ENCODE peak calls at places on chromosomes 16 and 17, in eight cellular contexts. C is heart left ventricle, D is NB4, X is Peyer's patch, G is IMR-90, A is body of pancreas, U is suprapubic skin, R is HCT116. N is an unnamed sample.

GRCh38 chr16:73050115-73051099 is 2.5 kb upstream of the ZFHX3 start:
- DNase-seq in U (no peak), A (no peak), D (no peak), C (no peak), X (no peak), R (no peak), G (no peak), N (no peak)

GRCh38 chr17:49600949-49601348 is 25.3 kb downstream of the NXPH3 start:
- DNase-seq in R (no peak), X (no peak), U (no peak), A (no peak), D (no peak), C (no peak), G (no peak), N (no peak)

GRCh38 chr16:65126845-65127624 is 5.2 kb upstream of the CDH11 start:
- DNase-seq in G (no peak), X (no peak), A (no peak), C (no peak), R (no peak), D (no peak), U (no peak), N (no peak)

GRCh38 chr17:39854909-39855308 is 9.2 kb downstream of the IKZF3 start:
- DNase-seq in G (no peak), D (no peak), C (no peak), U (no peak), X (no peak), R (no peak), A (no peak), N (no peak)

GRCh38 chr16:50195276-50195675 is 42.2 kb downstream of the TENT4B start:
- DNase-seq in G (peak; percentile 72), U (no peak), A (no peak), R (no peak), D (no peak), X (no peak), C (no peak), N (no peak)

GRCh38 chr17:27422601-27423000 is 33.6 kb upstream of the KSR1 start:
- DNase-seq in R (no peak), X (no peak), C (no peak), U (no peak), A (no peak), G (no peak), D (no peak), N (no peak)

GRCh38 chr17:64200080-64201042 is 62.7 kb downstream of the TEX2 start:
- DNase-seq in C (no peak), G (peak; percentile 67), U (no peak), R (no peak), X (no peak), D (no peak), A (no peak), N (no peak)

GRCh38 chr17:69717214-69717613 is 302.7 kb downstream of the MAP2K6 start:
- DNase-seq in G (no peak), U (no peak), R (no peak), C (no peak), X (no peak), D (no peak), A (no peak), N (no peak)

GRCh38 chr16:19559242-19559910 is 3.9 kb downstream of the VPS35L start:
- DNase-seq in R (peak; percentile 51), U (no peak), G (peak; percentile 69), C (no peak), A (no peak), X (no peak), D (peak; percentile 63), N (peak; percentile 82)

GRCh38 chr17:61500287-61500686 is 48.1 kb downstream of the TBX4 start:
- DNase-seq in C (no peak), G (no peak), A (no peak), R (no peak), U (no peak), X (no peak), D (no peak), N (no peak)

GRCh38 chr17:2704031-2704889 is 7.3 kb downstream of the CLUH start:
- DNase-seq in R (no peak), D (no peak), A (no peak), G (no peak), U (peak; percentile 60), C (peak; percentile 74), X (no peak), N (no peak)

GRCh38 chr17:75125984-75126383 is 5.6 kb downstream of the NT5C start:
- DNase-seq in D (no peak), G (no peak), X (no peak), R (no peak), A (no peak), C (no peak), U (no peak), N (no peak)

GRCh38 chr17:37824534-37825485 is 80.0 kb upstream of the HNF1B start:
- DNase-seq in A (no peak), C (no peak), U (no peak), R (no peak), G (peak; percentile 90), D (peak; percentile 39), X (no peak), N (no peak)

GRCh38 chr16:2969545-2970521 is 685 bp downstream of the PAQR4 start:
- DNase-seq in A (peak; percentile 71), R (no peak), X (peak; percentile 61), C (peak; percentile 67), D (peak; percentile 92), U (no peak), G (peak; percentile 49), N (no peak)

GRCh38 chr16:89925596-89926079 is 2.5 kb downstream of the TUBB3 start:
- DNase-seq in U (no peak), R (no peak), A (no peak), X (no peak), G (no peak), D (peak; percentile 49), C (no peak), N (no peak)

GRCh38 chr17:17225901-17226300 is 11.1 kb downstream of the FLCN start:
- DNase-seq in G (no peak), C (no peak), U (no peak), X (no peak), R (no peak), D (no peak), A (no peak), N (no peak)

DNA sequence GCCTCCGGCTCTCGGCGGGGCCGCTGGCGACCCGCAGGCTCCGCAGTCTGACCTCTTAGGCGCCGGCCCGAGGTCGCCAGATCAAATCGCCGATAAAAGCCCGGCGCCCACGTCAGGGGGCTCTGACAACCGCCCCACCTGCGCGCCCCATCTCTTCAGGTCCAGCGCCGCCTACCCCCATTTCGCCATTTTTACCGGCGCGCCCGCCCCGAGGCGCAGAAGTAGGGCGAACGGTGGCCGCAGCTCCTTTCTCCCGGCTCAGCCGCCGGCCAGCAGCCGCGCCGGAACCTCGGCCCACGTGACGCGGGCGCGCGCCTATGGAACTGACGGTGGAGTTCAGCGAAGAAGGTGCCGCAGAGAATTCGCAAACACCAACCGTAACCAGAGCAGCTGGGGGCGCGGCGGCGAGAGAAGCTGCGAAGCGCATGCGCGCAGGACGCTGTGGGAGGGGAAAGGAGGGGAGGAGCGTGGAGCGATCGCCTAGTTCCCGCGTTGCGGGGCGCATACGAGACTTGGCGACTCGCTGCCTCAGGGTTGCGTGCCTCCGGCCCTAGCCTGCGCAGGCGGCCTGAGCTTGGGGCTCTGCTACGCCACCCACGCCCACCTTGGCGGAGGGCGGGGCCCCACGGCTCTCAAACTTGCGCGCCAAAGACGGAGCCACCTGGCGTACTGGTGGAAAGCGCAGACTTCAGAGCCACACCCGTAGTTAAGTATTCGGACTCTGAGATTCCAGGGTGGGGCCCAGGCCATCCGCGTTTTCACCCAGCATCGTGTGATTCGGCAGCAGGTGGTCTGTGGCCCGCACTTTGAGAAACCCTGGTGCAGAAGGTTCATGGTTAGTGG is at the start of gene TRIM37:
- DNase-seq in C (peak; percentile 98), X (peak; percentile 93), R (peak; percentile 100), D (peak; percentile 99), G (peak; percentile 99), U (peak; percentile 99), A (peak; percentile 99), N (peak; percentile 95)
- TF ChIP-seq POLR2A in C (no peak), X (peak; percentile 71), R (peak; percentile 84), D (peak; percentile 52), G (peak; percentile 79), U (no peak), A (peak; percentile 67), N (no peak)

GRCh38 chr17:19533718-19534561 is at the start of gene SLC47A1:
- DNase-seq in D (peak; percentile 40), X (no peak), A (no peak), G (no peak), U (no peak), R (no peak), C (peak; percentile 63), N (no peak)

GRCh38 chr17:19534562-19535149 is 1.0 kb downstream of the SLC47A1 start:
- DNase-seq in C (no peak), G (no peak), A (no peak), D (no peak), X (no peak), R (no peak), U (no peak), N (no peak)

GRCh38 chr17:19531780-19532501 is 1.7 kb upstream of the SLC47A1 start:
- DNase-seq in U (no peak), X (no peak), G (no peak), C (no peak), R (no peak), A (no peak), D (no peak), N (no peak)

GRCh38 chr17:19537116-19537515 is 3.5 kb downstream of the SLC47A1 start:
- DNase-seq in A (no peak), C (no peak), G (no peak), D (no peak), U (no peak), R (no peak), X (no peak), N (no peak)

GRCh38 chr17:19533036-19533717 is 477 bp upstream of the SLC47A1 start:
- DNase-seq in X (no peak), R (no peak), G (no peak), U (no peak), C (no peak), D (no peak), A (no peak), N (no peak)
- H3K4me3 ChIP-seq in X (peak overlapping the region; percentile 24), R (no peak overlapping the region), G (no peak overlapping the region), U (peak overlapping the region; percentile 72), C (peak overlapping the region; percentile 67), D (no peak overlapping the region), A (no peak overlapping the region), N (peak overlapping the region; percentile 40)

GRCh38 chr17:36544320-36545092 is at the start of gene GGNBP2:
- DNase-seq in G (peak; percentile 92), C (peak; percentile 97), X (peak; percentile 92), R (peak; percentile 76), U (peak; percentile 94), D (peak; percentile 97), A (peak; percentile 91), N (peak; percentile 98)
- TF ChIP-seq POLR2A in G (peak; percentile 95), C (peak; percentile 32), X (peak; percentile 96), R (peak; percentile 58), U (no peak), D (peak; percentile 72), A (peak; percentile 59), N (peak; percentile 70)

DNA sequence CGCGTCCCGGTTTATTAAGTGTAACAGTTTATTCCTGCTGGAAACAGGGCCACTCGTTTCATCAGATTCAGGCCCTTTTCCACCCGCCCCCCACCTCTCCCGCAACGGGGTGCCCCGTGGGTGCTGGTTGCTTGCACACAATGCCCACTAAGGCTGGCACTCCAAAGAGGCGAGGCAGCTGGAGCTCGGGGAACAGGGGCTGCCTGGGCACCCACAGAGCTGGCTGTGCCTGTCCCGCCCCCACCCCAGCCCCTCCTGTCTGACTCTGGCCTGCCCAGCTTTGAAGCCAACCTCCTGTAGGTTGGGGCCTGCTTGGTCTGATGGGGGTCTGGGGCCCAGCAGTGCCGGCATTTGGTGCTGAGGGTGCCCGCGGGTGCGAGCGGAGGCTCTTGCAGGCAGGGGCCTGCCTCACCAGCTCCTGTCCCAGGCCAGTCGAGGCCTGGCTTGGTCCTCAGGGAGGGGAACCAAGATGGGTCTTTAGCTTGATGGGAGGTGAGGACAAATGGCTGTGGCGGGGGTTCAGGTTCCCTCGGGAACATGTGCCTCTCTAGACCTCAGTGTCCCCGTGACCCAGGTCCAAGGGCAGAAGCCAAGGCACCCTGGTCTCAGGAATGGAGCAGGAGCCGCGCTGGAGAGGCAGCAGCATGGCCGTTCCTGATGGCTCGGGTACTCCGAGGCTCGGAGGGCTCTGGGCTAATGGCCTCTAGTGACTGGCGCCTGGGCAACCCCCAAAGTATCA is 20.1 kb downstream of the MYBBP1A start:
- DNase-seq in D (peak; percentile 39), A (no peak), C (peak; percentile 21), U (no peak), G (no peak), R (no peak), X (no peak), N (no peak)
- H3K4me3 ChIP-seq in D (no peak overlapping the region), A (no peak overlapping the region), C (no peak overlapping the region), U (no peak overlapping the region), G (no peak overlapping the region), R (no peak overlapping the region), X (no peak overlapping the region), N (no peak overlapping the region)